ENCODE peak calls at places on chromosome 4, in ten cellular contexts. D is H54; Q is IMR-90; O is GM23338; X is stimulated activated CD4-positive, alpha-beta T cell treated with anti-CD3 and anti-CD28 coated beads, Interleukin-12 subunit alpha, Interleukin-12 subunit beta, amount 100 ng/mL, for 4 hours; R is Kasumi-1; F is adipocyte; V is stimulated activated CD8-positive, alpha-beta memory T cell treated with anti-CD3 and anti-CD28 coated beads, Interleukin-2, amount 100 ng/mL, for 48 hours; M is KBM-7; U is NCI-H2081 treated with DMSO at 0.1 percent for 48 hours. Y is an unnamed sample.

GRCh38 chr4:135277116-135277979 is 1075.8 kb upstream of the PABPC4L start:
- DNase-seq in M (no peak), U (no peak), Q (peak; percentile 77), D (no peak), O (no peak), V (no peak), F (peak; percentile 60), R (no peak), X (no peak), Y (no peak)

GRCh38 chr4:156659570-156659969 is 312.0 kb downstream of the PDGFC start:
- DNase-seq in M (no peak), R (no peak), D (no peak), V (no peak), X (no peak), O (no peak), U (no peak), F (no peak), Q (no peak), Y (no peak)

GRCh38 chr4:185011408-185011807 is 6.9 kb upstream of the HELT start:
- DNase-seq in Q (no peak), D (peak; percentile 12), M (peak; percentile 42), R (peak; percentile 22), X (peak; percentile 20), F (peak; percentile 24), V (no peak), O (peak; percentile 76), U (no peak), Y (no peak)

GRCh38 chr4:84648863-84649647 is 66.1 kb downstream of the CDS1 start:
- DNase-seq in V (no peak), U (no peak), Q (no peak), M (peak; percentile 27), X (no peak), R (peak; percentile 38), O (no peak), F (no peak), D (no peak), Y (no peak)

GRCh38 chr4:14994242-14994641 is 8.0 kb upstream of the CPEB2 start:
- DNase-seq in F (no peak), O (no peak), X (no peak), Q (peak; percentile 31), U (no peak), V (no peak), M (peak; percentile 26), D (no peak), R (peak; percentile 25), Y (no peak)

GRCh38 chr4:20520901-20521300 is 179.4 kb upstream of the PACRGL start:
- DNase-seq in Q (peak; percentile 62), V (no peak), D (no peak), F (peak; percentile 74), X (no peak), R (no peak), U (no peak), O (no peak), M (no peak), Y (no peak)

GRCh38 chr4:98482847-98483806 is 175.3 kb downstream of the TSPAN5 start:
- DNase-seq in M (no peak), O (no peak), X (peak; percentile 25), R (no peak), D (no peak), V (no peak), U (no peak), Q (peak; percentile 68), F (peak; percentile 48), Y (no peak)

GRCh38 chr4:26320159-26320452 is 708 bp upstream of the RBPJ start:
- DNase-seq in D (no peak), Q (peak; percentile 28), F (no peak), R (peak; percentile 52), M (no peak), O (no peak), V (no peak), U (no peak), X (no peak), Y (no peak)

Y was measured in NCI-H146.